ENCODE peak calls at places on chromosome 14, in ten cellular contexts. C, O, E, L, R, X, Y, P, S and G are unnamed samples.
A peak's percentile ranks its signal among the peaks of the same experiment; 100 is the strongest.

GRCh38 chr14:21440857-21441256 is 15.1 kb downstream of the CHD8 start:
- DNase-seq in O (no peak), X (no peak), Y (no peak), E (no peak), P (no peak), C (no peak), R (no peak), S (no peak), L (no peak), G (no peak)

GRCh38 chr14:81371802-81372201 is 28.3 kb downstream of the STON2 start:
- DNase-seq in Y (no peak), X (no peak), L (no peak), C (no peak), S (no peak), E (no peak), P (no peak), O (no peak), R (no peak), G (no peak)

GRCh38 chr14:53634793-53635192 is 321.8 kb downstream of the BMP4 start:
- DNase-seq in P (no peak), S (no peak), L (no peak), C (no peak), O (no peak), E (no peak), R (no peak), X (no peak), Y (no peak), G (no peak)

GRCh38 chr14:87149583-87150354 is 843.2 kb downstream of the GALC start:
- DNase-seq in R (no peak), L (no peak), O (no peak), E (no peak), X (no peak), S (peak; percentile 80), Y (no peak), C (no peak), P (no peak), G (no peak)

GRCh38 chr14:93994919-93995682 is 2.0 kb upstream of the CCDC197 start:
- DNase-seq in P (no peak), O (peak; percentile 77), R (peak; percentile 61), S (peak; percentile 86), C (peak; percentile 92), E (no peak), L (no peak), Y (no peak), X (peak; percentile 19), G (peak; percentile 71)

GRCh38 chr14:37062191-37062803 is 110.1 kb downstream of the SLC25A21 start:
- DNase-seq in X (no peak), Y (no peak), C (no peak), R (no peak), S (no peak), O (no peak), L (no peak), P (no peak), E (no peak), G (no peak)

GRCh38 chr14:79091381-79091963 is 921.3 kb downstream of the NRXN3 start:
- DNase-seq in C (no peak), Y (no peak), R (no peak), O (no peak), E (no peak), S (no peak), X (no peak), L (no peak), P (no peak), G (no peak)

GRCh38 chr14:77872152-77872551 is 72.2 kb downstream of the ADCK1 start:
- DNase-seq in S (no peak), L (no peak), R (no peak), E (no peak), C (peak; percentile 30), O (no peak), X (no peak), P (no peak), Y (no peak), G (no peak)

GRCh38 chr14:54673193-54674121 is 106.5 kb downstream of the SAMD4A start:
- DNase-seq in R (no peak), C (peak; percentile 87), S (peak; percentile 45), X (peak; percentile 34), Y (no peak), L (no peak), O (no peak), P (no peak), E (no peak), G (no peak)

GRCh38 chr14:66772146-66772545 is 264.2 kb downstream of the GPHN start:
- DNase-seq in P (no peak), Y (no peak), R (no peak), L (no peak), O (no peak), E (no peak), X (no peak), S (no peak), C (no peak), G (no peak)

GRCh38 chr14:84445486-84445885 is 1084.5 kb upstream of the FLRT2 start:
- DNase-seq in R (no peak), S (no peak), Y (no peak), O (no peak), C (no peak), P (no peak), X (no peak), E (no peak), L (no peak), G (no peak)

GRCh38 chr14:74271365-74271764 is 31.4 kb downstream of the ABCD4 start:
- DNase-seq in P (no peak), C (no peak), S (no peak), Y (no peak), O (no peak), L (no peak), R (no peak), E (no peak), X (no peak), G (no peak)

GRCh38 chr14:101635238-101636080 is 74.2 kb downstream of the DIO3 start:
- DNase-seq in C (no peak), R (no peak), E (no peak), X (no peak), Y (no peak), L (no peak), S (peak; percentile 2), P (no peak), O (no peak), G (no peak)

GRCh38 chr14:39491134-39491541 is 58.9 kb upstream of the FBXO33 start:
- DNase-seq in S (peak; percentile 55), E (no peak), Y (no peak), O (peak; percentile 60), C (no peak), X (peak; percentile 12), R (no peak), P (no peak), L (no peak), G (peak; percentile 30)

GRCh38 chr14:76647699-76648298 is 113.5 kb upstream of the VASH1 start:
- DNase-seq in E (peak; percentile 12), Y (no peak), L (peak; percentile 23), O (peak; percentile 71), P (no peak), C (no peak), R (peak; percentile 36), X (peak; percentile 29), S (peak; percentile 66), G (peak; percentile 46)
- TF ChIP-seq CTCF in E (peak; percentile 79), Y (peak; percentile 69), L (peak; percentile 69), O (peak; percentile 89), P (no peak), C (peak; percentile 57), R (peak; percentile 43), X (peak; percentile 93), S (peak; percentile 92), G (peak; percentile 91)

GRCh38 chr14:60656755-60657608 is 7.7 kb upstream of the SIX1 start:
- DNase-seq in L (peak; percentile 69), P (no peak), O (peak; percentile 76), Y (peak; percentile 51), X (no peak), S (peak; percentile 69), E (peak; percentile 56), R (peak; percentile 76), C (no peak), G (peak; percentile 44)
- TF ChIP-seq CTCF in L (peak; percentile 60), P (no peak), O (peak; percentile 83), Y (no peak), X (peak; percentile 65), S (peak; percentile 31), E (peak; percentile 45), R (peak; percentile 12), C (no peak), G (peak; percentile 76)

DNA sequence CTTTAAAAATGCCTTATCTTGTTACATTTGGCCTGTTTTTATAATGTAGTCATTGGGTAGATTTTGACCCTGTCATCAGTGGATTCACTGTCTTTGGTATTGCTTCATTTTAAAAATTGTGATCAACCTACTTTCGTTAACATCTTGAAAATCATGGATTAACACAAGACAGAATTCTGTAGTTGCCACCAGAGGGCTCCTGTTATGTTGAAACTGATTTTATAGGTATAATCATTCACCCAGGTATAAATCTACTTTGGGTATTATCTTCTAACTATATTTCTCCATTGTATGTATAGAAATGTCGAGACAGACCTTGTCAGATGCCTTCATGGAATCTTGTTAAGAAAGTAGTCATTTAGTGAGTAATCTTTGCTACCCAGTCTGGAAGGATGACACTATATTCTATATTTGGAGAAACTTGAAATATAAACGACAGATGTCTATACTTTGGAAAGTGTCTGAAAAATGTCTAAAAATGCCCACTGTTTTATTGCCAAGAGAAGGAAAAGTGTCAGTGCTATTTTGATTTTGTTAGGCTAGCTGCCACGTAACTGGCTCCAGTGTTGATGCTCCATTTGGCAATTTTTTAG is 129.4 kb downstream of the PELI2 start:
- DNase-seq in X (no peak), S (peak; percentile 42), C (no peak), O (peak; percentile 74), L (no peak), E (no peak), R (no peak), Y (no peak), P (no peak), G (peak; percentile 13)
- TF ChIP-seq CTCF in X (peak; percentile 36), S (peak; percentile 43), C (no peak), O (peak; percentile 94), L (peak; percentile 21), E (peak; percentile 42), R (no peak), Y (peak; percentile 37), P (no peak), G (peak; percentile 80)

GRCh38 chr14:90384543-90384911 is 12.3 kb upstream of the CALM1 start:
- DNase-seq in P (no peak), C (no peak), X (no peak), E (no peak), Y (no peak), L (no peak), R (no peak), O (peak; percentile 59), S (peak; percentile 53), G (no peak)

GRCh38 chr14:90382491-90383125 is 14.2 kb upstream of the CALM1 start:
- DNase-seq in C (peak; percentile 94), R (peak; percentile 54), S (peak; percentile 86), X (peak; percentile 70), E (peak; percentile 20), Y (peak; percentile 68), L (peak; percentile 73), P (peak; percentile 91), O (peak; percentile 67), G (peak; percentile 67)

GRCh38 chr14:90383731-90384542 is 12.9 kb upstream of the CALM1 start:
- DNase-seq in E (peak; percentile 45), Y (peak; percentile 61), O (peak; percentile 39), R (peak; percentile 40), X (peak; percentile 36), P (peak; percentile 83), S (peak; percentile 45), C (peak; percentile 85), L (peak; percentile 58), G (peak; percentile 9)

GRCh38 chr14:90381999-90382451 is 14.8 kb upstream of the CALM1 start:
- DNase-seq in O (peak; percentile 43), E (peak; percentile 34), X (no peak), S (peak; percentile 12), R (peak; percentile 59), P (no peak), C (peak; percentile 80), L (peak; percentile 58), Y (peak; percentile 94), G (no peak)

GRCh38 chr14:90383126-90383730 is 13.6 kb upstream of the CALM1 start:
- DNase-seq in P (peak; percentile 100), Y (peak; percentile 99), R (peak; percentile 98), O (peak; percentile 100), X (peak; percentile 99), C (peak; percentile 100), L (peak; percentile 100), S (peak; percentile 100), E (peak; percentile 98), G (peak; percentile 100)
- TF ChIP-seq CTCF in P (no peak), Y (no peak), R (no peak), O (peak; percentile 10), X (no peak), C (no peak), L (peak; percentile 34), S (no peak), E (no peak), G (peak; percentile 37)